ENCODE peak calls at places on chromosomes 7 and 10, in five cellular contexts. C is IMR-90, H is mesendoderm, F is H9, Y is trophoblast cell. T is an unnamed sample.

GRCh38 chr7:39609462-39610149 is 13.8 kb upstream of the RALA start:
- DNase-seq in Y (no peak), F (peak), C (no peak), H (peak), T (peak)

GRCh38 chr10:117752103-117752502 is 209.6 kb downstream of the EMX2 start:
- DNase-seq in F (no peak), H (no peak), Y (no peak), C (no peak), T (no peak)

GRCh38 chr7:16702433-16702832 is 51.1 kb upstream of the TSPAN13 start:
- DNase-seq in F (no peak), Y (no peak), H (peak), C (no peak), T (no peak)

GRCh38 chr7:155257482-155258232 is 40.0 kb upstream of the INSIG1 start:
- DNase-seq in F (no peak), C (no peak), Y (no peak), H (no peak), T (no peak)

GRCh38 chr10:125396651-125397050 is 236.3 kb upstream of the CTBP2 start:
- DNase-seq in Y (no peak), H (no peak), C (peak), F (no peak), T (no peak)

GRCh38 chr7:123352957-123353356 is 153.2 kb upstream of the SLC13A1 start:
- DNase-seq in F (no peak), H (no peak), C (no peak), Y (no peak), T (no peak)

GRCh38 chr10:100529473-100530298 is at the start of gene NDUFB8:
- DNase-seq in F (peak), H (peak), Y (peak), C (peak), T (peak)

GRCh38 chr10:114623661-114624294 is 34.3 kb downstream of the ABLIM1 start:
- DNase-seq in Y (no peak), H (peak), F (no peak), C (peak), T (no peak)

GRCh38 chr10:7915923-7916322 is 97.6 kb downstream of the TAF3 start:
- DNase-seq in C (peak), F (no peak), Y (no peak), H (no peak), T (no peak)

GRCh38 chr10:101018600-101019439 is 12.1 kb downstream of the PDZD7 start:
- DNase-seq in C (peak), Y (peak), F (peak), H (peak), T (no peak)

GRCh38 chr7:43619213-43620012 is 36.5 kb downstream of the STK17A start:
- DNase-seq in H (peak), C (peak), F (no peak), Y (no peak), T (no peak)

GRCh38 chr10:109892885-109893284 is 30.4 kb downstream of the XPNPEP1 start:
- DNase-seq in C (no peak), F (peak), Y (no peak), H (no peak), T (peak)

GRCh38 chr7:74514131-74514591 is 60.5 kb downstream of the GTF2IRD1 start:
- DNase-seq in Y (no peak), F (no peak), C (no peak), H (no peak), T (no peak)

GRCh38 chr7:128116740-128117139 is 85.5 kb upstream of the LRRC4 start:
- DNase-seq in F (no peak), Y (no peak), H (no peak), C (no peak), T (no peak)

GRCh38 chr7:117993377-117994003 is 120.2 kb upstream of the CTTNBP2 start:
- DNase-seq in H (peak), Y (no peak), C (peak), F (peak), T (peak)

GRCh38 chr7:35849954-35850353 is 49.1 kb downstream of the SEPTIN7 start:
- DNase-seq in F (no peak), C (no peak), H (no peak), Y (no peak), T (no peak)

GRCh38 chr10:25934673-25935139 is 677 bp downstream of the MYO3A start:
- DNase-seq in C (no peak), H (peak), F (peak), Y (peak), T (no peak)

GRCh38 chr10:62652114-62652513 is 152.4 kb upstream of the ADO start:
- DNase-seq in H (no peak), C (peak), Y (no peak), F (no peak), T (no peak)

GRCh38 chr10:92550924-92551323 is 23.0 kb downstream of the IDE start:
- DNase-seq in Y (no peak), C (no peak), F (no peak), H (no peak), T (no peak)

GRCh38 chr10:10663587-10663986 is 354.1 kb upstream of the CELF2 start:
- DNase-seq in H (no peak), F (no peak), Y (no peak), C (no peak), T (no peak)

GRCh38 chr10:53808677-53809076 is 992.4 kb downstream of the PCDH15 start:
- DNase-seq in Y (no peak), C (no peak), F (peak), H (peak), T (no peak)

GRCh38 chr7:99843808-99844207 is 16.0 kb downstream of the CYP3A43 start:
- DNase-seq in H (no peak), C (no peak), Y (no peak), F (no peak), T (no peak)

GRCh38 chr10:132447446-132448247 is 50.6 kb downstream of the PWWP2B start:
- DNase-seq in C (peak), F (peak), Y (peak), H (peak), T (no peak)

GRCh38 chr10:11265486-11265885 is 247.8 kb downstream of the CELF2 start:
- DNase-seq in H (no peak), F (no peak), Y (no peak), C (no peak), T (no peak)

GRCh38 chr7:31106303-31107105 is 54.4 kb downstream of the ADCYAP1R1 start:
- DNase-seq in Y (no peak), F (peak), C (no peak), H (no peak), T (no peak)

GRCh38 chr7:144653449-144653848 is 182.4 kb downstream of the TPK1 start:
- DNase-seq in H (no peak), C (no peak), F (no peak), Y (no peak), T (no peak)

GRCh38 chr7:17097668-17098297 is 200.7 kb upstream of the AHR start:
- DNase-seq in Y (peak), F (no peak), H (no peak), C (peak), T (no peak)

GRCh38 chr7:1735806-1736468 is 65.9 kb downstream of the ELFN1 start:
- DNase-seq in H (no peak), Y (no peak), C (no peak), F (no peak), T (no peak)

GRCh38 chr7:121605297-121605640 is 209.2 kb upstream of the FAM3C start:
- DNase-seq in F (no peak), H (no peak), C (peak), Y (no peak), T (no peak)

GRCh38 chr10:97434055-97434454 is 8.1 kb downstream of the PGAM1 start:
- DNase-seq in Y (no peak), H (no peak), C (no peak), F (no peak), T (no peak)

GRCh38 chr7:46386428-46387399 is 465.6 kb upstream of the IGFBP3 start:
- DNase-seq in H (peak), Y (no peak), C (peak), F (no peak), T (no peak)

GRCh38 chr10:1127629-1128028 is 71.4 kb downstream of the WDR37 start:
- DNase-seq in C (no peak), F (no peak), H (no peak), Y (no peak), T (no peak)

GRCh38 chr7:107830410-107830809 is 27.4 kb upstream of the SLC26A3 start:
- DNase-seq in H (no peak), F (no peak), C (no peak), Y (no peak), T (no peak)

GRCh38 chr7:15099074-15099473 is 196.5 kb upstream of the DGKB start:
- DNase-seq in F (no peak), Y (no peak), C (no peak), H (no peak), T (no peak)

GRCh38 chr7:130021105-130021834 is 29.9 kb downstream of the ZC3HC1 start:
- DNase-seq in H (no peak), C (no peak), Y (no peak), F (no peak), T (no peak)

GRCh38 chr7:130022115-130022514 is 29.1 kb downstream of the ZC3HC1 start:
- DNase-seq in Y (no peak), C (no peak), H (no peak), F (no peak), T (no peak)

GRCh38 chr7:130022623-130023175 is 28.5 kb downstream of the ZC3HC1 start:
- DNase-seq in F (no peak), C (no peak), Y (no peak), H (no peak), T (no peak)

GRCh38 chr7:130020434-130020833 is 30.7 kb downstream of the ZC3HC1 start:
- DNase-seq in Y (no peak), F (no peak), H (no peak), C (no peak), T (no peak)

GRCh38 chr7:130024390-130024789 is 26.8 kb downstream of the ZC3HC1 start:
- DNase-seq in F (no peak), H (no peak), Y (peak), C (peak), T (no peak)
- H2AK5ac ChIP-seq in F (no peak), H (no peak), Y (no peak), C (no peak), T (no peak)

GRCh38 chr10:12650122-12650521 is 300.8 kb downstream of the CAMK1D start:
- DNase-seq in H (no peak), F (no peak), Y (no peak), C (no peak), T (no peak)
- H2AK5ac ChIP-seq in H (no peak), F (no peak), Y (no peak), C (no peak), T (no peak)

DNA sequence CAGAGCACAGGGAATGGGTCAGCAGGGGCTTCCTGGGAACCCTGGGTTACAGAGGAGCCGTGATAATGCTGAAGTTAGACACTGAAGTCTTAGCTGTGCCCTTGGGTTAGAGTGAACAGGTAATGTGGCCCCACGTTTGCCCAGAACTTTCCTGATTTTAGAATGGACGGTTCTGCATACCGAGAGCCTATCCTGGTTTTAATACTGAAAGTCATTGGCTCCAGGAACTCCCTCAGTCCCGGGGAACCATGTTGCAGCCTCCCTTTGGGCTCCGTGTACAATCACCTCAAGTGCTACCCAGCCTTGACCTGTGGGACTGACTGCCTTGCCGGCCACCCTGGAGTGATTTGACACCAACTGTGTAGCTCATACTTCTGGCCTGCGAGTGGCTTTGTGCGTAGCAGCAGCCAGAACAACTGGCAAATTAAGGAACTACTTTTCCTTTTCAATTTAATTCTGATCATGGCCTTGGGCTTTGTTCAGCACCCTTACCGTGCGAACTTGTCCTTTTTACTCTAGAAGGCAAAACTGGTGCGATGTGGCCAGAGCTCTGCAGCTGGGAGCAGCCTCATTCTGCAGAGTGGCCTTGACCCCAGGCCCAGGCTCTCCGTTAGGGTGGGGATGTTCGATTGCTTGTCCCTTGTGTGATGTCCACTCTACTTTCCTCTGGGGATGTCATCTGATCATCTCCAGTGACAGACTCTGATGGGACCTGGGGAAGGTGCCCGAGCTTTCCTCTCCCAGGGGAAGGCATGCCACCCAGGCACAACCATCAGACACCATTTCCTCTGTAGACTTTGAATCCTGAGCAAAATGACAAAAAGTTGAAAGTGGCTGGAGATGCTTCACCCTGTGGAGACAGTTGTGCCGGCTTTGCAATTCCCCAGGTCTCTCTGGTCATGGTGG is 265.9 kb downstream of the GLRX3 start:
- DNase-seq in F (peak), H (no peak), Y (no peak), C (no peak), T (no peak)
- H2AK5ac ChIP-seq in F (no peak), H (no peak), Y (no peak), C (no peak), T (peak)

DNA sequence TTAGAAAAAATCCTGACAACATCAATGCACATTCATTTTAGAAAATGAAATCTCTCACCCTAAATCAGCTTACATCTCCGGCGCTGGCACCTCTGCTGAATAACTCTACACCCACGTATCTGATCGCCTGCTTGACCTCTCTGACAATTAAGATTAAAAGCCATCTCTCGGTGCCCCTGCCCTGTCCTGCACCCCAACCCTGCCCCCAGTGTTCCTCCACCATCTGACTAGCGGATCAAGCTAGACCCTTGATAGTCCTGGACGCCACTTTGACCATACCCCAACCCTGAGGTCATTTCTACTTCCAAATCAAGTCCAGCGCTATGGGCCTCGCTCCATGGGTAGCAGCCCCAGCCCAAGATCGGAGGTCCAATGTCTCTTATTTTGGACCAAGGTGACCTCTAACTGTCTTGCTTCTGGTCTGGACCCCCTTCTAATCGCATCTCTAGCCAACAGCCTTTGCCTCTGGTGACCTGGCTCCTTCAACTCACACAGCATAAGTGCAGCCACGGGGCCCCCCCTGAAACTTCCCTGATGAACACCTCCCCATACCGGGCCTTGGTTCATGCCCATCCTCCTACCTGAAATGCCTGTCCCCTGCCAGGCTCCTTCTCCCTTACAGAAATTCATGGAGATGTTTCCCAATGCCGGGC is 28.5 kb downstream of the BTBD16 start:
- DNase-seq in F (no peak), H (no peak), Y (no peak), C (no peak), T (no peak)
- H2AK5ac ChIP-seq in F (no peak), H (no peak), Y (no peak), C (no peak), T (no peak)

DNA sequence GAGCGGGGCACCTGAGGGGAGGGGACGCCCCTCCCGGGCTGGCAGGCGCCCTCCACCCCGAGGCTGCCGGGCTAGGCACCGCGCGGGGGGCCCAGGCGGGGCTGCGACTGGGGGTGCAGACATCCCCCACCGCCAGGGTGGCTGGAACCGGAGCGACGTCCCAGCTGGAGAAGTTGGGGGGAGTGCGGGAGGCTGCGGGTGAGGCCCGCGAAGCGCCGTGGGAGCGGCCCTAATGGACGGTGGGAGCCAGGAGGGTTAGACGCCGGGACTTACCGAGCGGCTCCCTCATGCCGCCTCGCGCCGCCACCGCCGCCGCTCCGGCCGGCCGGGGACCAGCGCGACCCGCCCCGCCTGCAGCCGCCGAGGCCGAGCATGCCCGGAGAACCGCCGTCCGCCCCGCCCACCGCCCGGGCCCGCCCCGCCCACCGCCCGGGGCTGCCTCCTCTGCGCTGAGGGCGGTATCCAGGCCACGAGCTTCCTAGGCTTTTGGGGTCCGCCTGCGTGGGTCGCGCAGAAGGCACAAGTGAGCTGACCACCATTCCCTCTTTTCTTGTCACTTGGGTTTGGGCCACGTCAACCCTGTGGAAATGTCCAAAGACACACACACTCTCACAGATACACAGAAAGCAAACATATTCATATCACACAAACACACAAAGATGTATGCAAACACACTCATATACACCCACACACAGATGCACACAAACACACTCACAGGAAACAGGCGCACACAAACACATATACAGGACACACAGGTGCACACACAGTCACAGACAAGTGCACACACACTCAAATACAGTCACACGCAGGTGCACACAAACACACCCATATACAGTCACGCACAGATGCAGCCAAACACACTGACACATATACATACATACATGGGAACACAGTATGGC is at the start of gene JCAD:
- DNase-seq in Y (peak), C (no peak), F (peak), H (peak), T (peak)
- H2AK5ac ChIP-seq in Y (peak), C (peak), F (no peak), H (peak), T (peak)

GRCh38 chr10:79007037-79007842 is 61.5 kb upstream of the ZMIZ1 start:
- DNase-seq in C (no peak), F (no peak), Y (no peak), H (no peak), T (no peak)
- H2AK5ac ChIP-seq in C (no peak), F (no peak), Y (no peak), H (no peak), T (peak)

GRCh38 chr10:3409928-3410327 is 237.3 kb upstream of the PITRM1 start:
- DNase-seq in H (no peak), C (no peak), Y (no peak), F (no peak), T (no peak)
- H2AK5ac ChIP-seq in H (no peak), C (no peak), Y (no peak), F (no peak), T (peak)